ENCODE peak calls at places on chromosomes 3 and 15, in four cellular contexts. One of them, this sample, is unnamed.

GRCh38 chr3:57274845-57275244 is 17.6 kb downstream of the ASB14 start:
- DNase-seq in NT2/D1: no peak
- DNase-seq in astrocyte of the spinal cord: no peak
- DNase-seq in kidney epithelial cell: no peak
- DNase-seq in this sample: no peak

GRCh38 chr15:37824717-37825382 is 109.6 kb upstream of the TMCO5A start:
- DNase-seq in NT2/D1: peak
- DNase-seq in kidney epithelial cell: peak
- DNase-seq in astrocyte of the spinal cord: peak
- DNase-seq in this sample: peak

GRCh38 chr15:68684476-68684875 is 105.7 kb downstream of the CORO2B start:
- DNase-seq in kidney epithelial cell: no peak
- DNase-seq in astrocyte of the spinal cord: no peak
- DNase-seq in NT2/D1: no peak
- DNase-seq in this sample: no peak

GRCh38 chr15:85500729-85501128 is 120.3 kb downstream of the AKAP13 start:
- DNase-seq in kidney epithelial cell: no peak
- DNase-seq in NT2/D1: no peak
- DNase-seq in astrocyte of the spinal cord: no peak
- DNase-seq in this sample: no peak

GRCh38 chr3:43515970-43516369 is 105.8 kb downstream of the ANO10 start:
- DNase-seq in astrocyte of the spinal cord: no peak
- DNase-seq in kidney epithelial cell: no peak
- DNase-seq in NT2/D1: no peak
- DNase-seq in this sample: no peak

GRCh38 chr3:169769287-169770181 is at the start of gene ACTRT3:
- DNase-seq in astrocyte of the spinal cord: peak
- DNase-seq in NT2/D1: peak
- DNase-seq in kidney epithelial cell: no peak
- DNase-seq in this sample: no peak

GRCh38 chr15:59556405-59556804 is 55.2 kb upstream of the GCNT3 start:
- DNase-seq in astrocyte of the spinal cord: no peak
- DNase-seq in NT2/D1: no peak
- DNase-seq in kidney epithelial cell: no peak
- DNase-seq in this sample: no peak

GRCh38 chr3:125357032-125357658 is 18.0 kb downstream of the ZNF148 start:
- DNase-seq in kidney epithelial cell: no peak
- DNase-seq in astrocyte of the spinal cord: peak
- DNase-seq in NT2/D1: no peak
- DNase-seq in this sample: no peak

GRCh38 chr3:192887701-192888100 is 30.0 kb downstream of the MB21D2 start:
- DNase-seq in NT2/D1: no peak
- DNase-seq in kidney epithelial cell: no peak
- DNase-seq in astrocyte of the spinal cord: no peak
- DNase-seq in this sample: no peak

GRCh38 chr15:76340802-76341365 is 4.3 kb downstream of the ISL2 start:
- DNase-seq in astrocyte of the spinal cord: no peak
- DNase-seq in kidney epithelial cell: no peak
- DNase-seq in NT2/D1: no peak
- DNase-seq in this sample: no peak

GRCh38 chr3:127984241-127984975 is 67.8 kb upstream of the SEC61A1 start:
- DNase-seq in NT2/D1: no peak
- DNase-seq in astrocyte of the spinal cord: no peak
- DNase-seq in kidney epithelial cell: no peak
- DNase-seq in this sample: no peak

GRCh38 chr3:121974601-121975111 is 47.4 kb downstream of the ILDR1 start:
- DNase-seq in kidney epithelial cell: peak
- DNase-seq in NT2/D1: no peak
- DNase-seq in astrocyte of the spinal cord: no peak
- DNase-seq in this sample: no peak

GRCh38 chr3:195715583-195716266 is 5.1 kb upstream of the MUC20 start:
- DNase-seq in astrocyte of the spinal cord: no peak
- DNase-seq in NT2/D1: no peak
- DNase-seq in kidney epithelial cell: peak
- DNase-seq in this sample: no peak

GRCh38 chr3:11154953-11155325 is 646 bp downstream of the HRH1 start:
- DNase-seq in astrocyte of the spinal cord: peak
- DNase-seq in kidney epithelial cell: no peak
- DNase-seq in NT2/D1: no peak
- DNase-seq in this sample: no peak

GRCh38 chr15:89089316-89090230 is 1.3 kb downstream of the ABHD2 start:
- DNase-seq in astrocyte of the spinal cord: no peak
- DNase-seq in NT2/D1: no peak
- DNase-seq in kidney epithelial cell: no peak
- DNase-seq in this sample: no peak

GRCh38 chr15:89472785-89473256 is 23.6 kb downstream of the RHCG start:
- DNase-seq in kidney epithelial cell: no peak
- DNase-seq in NT2/D1: peak
- DNase-seq in astrocyte of the spinal cord: peak
- DNase-seq in this sample: no peak

GRCh38 chr3:29646042-29646441 is 365.2 kb downstream of the RBMS3 start:
- DNase-seq in NT2/D1: no peak
- DNase-seq in astrocyte of the spinal cord: no peak
- DNase-seq in kidney epithelial cell: no peak
- DNase-seq in this sample: no peak

GRCh38 chr3:18426597-18426996 is 1.5 kb upstream of the SATB1 start:
- DNase-seq in astrocyte of the spinal cord: no peak
- DNase-seq in NT2/D1: no peak
- DNase-seq in kidney epithelial cell: no peak
- DNase-seq in this sample: no peak

GRCh38 chr15:94327356-94327936 is 96.1 kb downstream of the MCTP2 start:
- DNase-seq in astrocyte of the spinal cord: peak
- DNase-seq in kidney epithelial cell: no peak
- DNase-seq in NT2/D1: no peak
- DNase-seq in this sample: peak

GRCh38 chr15:98906712-98907083 is 100.9 kb downstream of the PGPEP1L start:
- DNase-seq in NT2/D1: no peak
- DNase-seq in astrocyte of the spinal cord: no peak
- DNase-seq in kidney epithelial cell: no peak
- DNase-seq in this sample: no peak

GRCh38 chr3:31405515-31405914 is 127.2 kb upstream of the STT3B start:
- DNase-seq in astrocyte of the spinal cord: no peak
- DNase-seq in kidney epithelial cell: no peak
- DNase-seq in NT2/D1: no peak
- DNase-seq in this sample: no peak

GRCh38 chr3:157294444-157294843 is 134.5 kb upstream of the CCNL1 start:
- DNase-seq in NT2/D1: no peak
- DNase-seq in astrocyte of the spinal cord: no peak
- DNase-seq in kidney epithelial cell: no peak
- DNase-seq in this sample: no peak

GRCh38 chr3:193563429-193563828 is 8.7 kb upstream of the ATP13A4 start:
- DNase-seq in NT2/D1: no peak
- DNase-seq in kidney epithelial cell: no peak
- DNase-seq in astrocyte of the spinal cord: no peak
- DNase-seq in this sample: no peak

GRCh38 chr15:92069308-92070244 is 216.1 kb downstream of the SLCO3A1 start:
- DNase-seq in kidney epithelial cell: peak
- DNase-seq in astrocyte of the spinal cord: peak
- DNase-seq in NT2/D1: no peak
- DNase-seq in this sample: peak

GRCh38 chr15:79640206-79640605 is 208.1 kb downstream of the MINAR1 start:
- DNase-seq in astrocyte of the spinal cord: peak
- DNase-seq in NT2/D1: no peak
- DNase-seq in kidney epithelial cell: peak
- DNase-seq in this sample: peak

GRCh38 chr3:170602556-170602955 is 16.7 kb upstream of the SLC7A14 start:
- DNase-seq in NT2/D1: no peak
- DNase-seq in kidney epithelial cell: no peak
- DNase-seq in astrocyte of the spinal cord: no peak
- DNase-seq in this sample: no peak

GRCh38 chr15:41661078-41661528 is 898 bp downstream of the MGA start:
- DNase-seq in astrocyte of the spinal cord: no peak
- DNase-seq in kidney epithelial cell: no peak
- DNase-seq in NT2/D1: no peak
- DNase-seq in this sample: no peak

GRCh38 chr3:106452096-106452495 is 583.3 kb upstream of the CBLB start:
- DNase-seq in astrocyte of the spinal cord: no peak
- DNase-seq in kidney epithelial cell: no peak
- DNase-seq in NT2/D1: no peak
- DNase-seq in this sample: no peak
- H3K4me3 ChIP-seq in astrocyte of the spinal cord: no peak
- H3K4me3 ChIP-seq in kidney epithelial cell: no peak
- H3K4me3 ChIP-seq in NT2/D1: no peak
- H3K4me3 ChIP-seq in this sample: no peak

DNA sequence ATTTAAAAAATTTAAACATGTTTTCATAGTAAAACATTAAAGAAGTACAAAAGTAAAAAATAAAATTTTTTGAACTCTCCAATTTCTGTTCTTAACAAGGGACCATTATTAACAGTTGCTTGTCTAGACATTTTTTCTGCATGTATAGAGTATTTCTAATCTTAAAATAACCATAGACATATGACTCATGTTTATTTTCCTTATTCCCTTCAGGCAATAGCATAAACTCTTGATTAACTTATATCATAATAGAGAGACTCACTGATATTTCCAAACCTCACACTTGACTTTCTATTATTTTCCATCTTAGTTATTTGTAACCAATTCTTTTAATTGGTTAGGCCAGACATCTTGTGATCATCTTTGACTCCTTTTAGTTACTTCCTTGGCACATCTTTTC is 325.6 kb upstream of the SOX14 start:
- DNase-seq in NT2/D1: no peak
- DNase-seq in astrocyte of the spinal cord: no peak
- DNase-seq in kidney epithelial cell: no peak
- DNase-seq in this sample: no peak
- H3K4me3 ChIP-seq in NT2/D1: no peak
- H3K4me3 ChIP-seq in astrocyte of the spinal cord: no peak
- H3K4me3 ChIP-seq in kidney epithelial cell: no peak
- H3K4me3 ChIP-seq in this sample: no peak

GRCh38 chr3:134330895-134331810 is 43.1 kb downstream of the AMOTL2 start:
- DNase-seq in kidney epithelial cell: no peak
- DNase-seq in NT2/D1: peak
- DNase-seq in astrocyte of the spinal cord: peak
- DNase-seq in this sample: no peak
- H3K4me3 ChIP-seq in kidney epithelial cell: no peak
- H3K4me3 ChIP-seq in NT2/D1: no peak
- H3K4me3 ChIP-seq in astrocyte of the spinal cord: no peak
- H3K4me3 ChIP-seq in this sample: no peak

DNA sequence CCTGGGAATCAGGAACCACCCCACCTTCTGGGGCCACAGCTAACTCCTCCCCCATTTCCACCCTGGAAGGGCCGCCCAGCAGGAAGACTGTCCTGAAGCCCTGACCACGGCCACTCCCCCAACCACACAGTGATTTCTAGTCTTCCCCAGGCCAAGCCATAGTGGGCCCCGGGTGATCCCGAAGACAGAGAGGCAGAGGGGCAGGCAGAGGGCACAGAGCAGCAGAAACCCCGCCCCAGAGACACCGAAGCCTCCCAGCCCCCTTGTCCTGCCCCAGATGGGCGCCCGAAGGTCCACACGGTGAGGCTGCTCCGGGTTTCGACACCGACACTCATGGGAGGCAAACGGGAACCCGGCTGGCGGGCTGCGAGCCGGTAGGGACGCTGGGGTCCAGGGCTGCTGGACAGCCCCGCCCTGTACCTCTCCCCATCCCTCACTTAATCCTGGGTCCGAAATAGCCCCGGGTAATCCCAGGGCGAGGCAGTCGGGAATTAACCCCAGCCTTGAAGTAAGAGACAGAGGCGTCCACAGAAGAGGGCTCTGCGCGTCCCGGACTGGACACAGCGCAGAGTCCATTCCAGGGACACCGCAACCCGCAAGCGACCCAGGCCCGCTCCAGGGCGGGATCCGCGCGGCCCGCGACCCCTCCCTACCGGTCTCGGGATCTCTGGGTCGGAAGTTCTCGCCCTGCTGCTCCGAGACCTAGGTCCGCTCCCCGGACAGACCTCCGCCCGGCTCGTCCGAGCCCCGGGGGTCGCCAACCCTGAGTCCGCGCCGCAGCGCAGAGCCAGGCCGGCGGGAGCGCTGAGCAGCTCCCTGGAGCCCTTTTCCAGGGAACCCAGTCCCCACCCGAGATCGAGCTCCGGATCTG is 138.2 kb downstream of the NUP210 start:
- DNase-seq in NT2/D1: no peak
- DNase-seq in kidney epithelial cell: no peak
- DNase-seq in astrocyte of the spinal cord: no peak
- DNase-seq in this sample: no peak
- H3K4me3 ChIP-seq in NT2/D1: peak
- H3K4me3 ChIP-seq in kidney epithelial cell: peak
- H3K4me3 ChIP-seq in astrocyte of the spinal cord: no peak
- H3K4me3 ChIP-seq in this sample: no peak

DNA sequence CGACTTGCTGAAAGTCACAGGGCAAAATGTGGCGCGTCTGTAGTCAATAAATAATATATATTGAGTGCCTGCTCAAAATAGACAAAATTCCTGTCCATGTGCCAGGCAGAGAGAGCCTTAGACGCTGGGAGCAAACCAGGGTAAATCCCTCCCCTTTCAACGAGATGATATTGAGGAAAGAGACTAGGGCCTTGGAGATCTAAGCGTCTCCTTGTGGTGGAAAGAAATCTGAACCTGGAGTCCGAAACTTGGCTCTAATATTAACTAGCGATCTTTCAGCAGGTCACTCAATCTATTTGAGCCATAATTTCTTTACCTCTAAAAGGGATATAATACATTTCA is 348 bp upstream of the DPP8 start:
- DNase-seq in astrocyte of the spinal cord: no peak
- DNase-seq in kidney epithelial cell: no peak
- DNase-seq in NT2/D1: no peak
- DNase-seq in this sample: no peak
- H3K4me3 ChIP-seq in astrocyte of the spinal cord: peak
- H3K4me3 ChIP-seq in kidney epithelial cell: peak
- H3K4me3 ChIP-seq in NT2/D1: peak
- H3K4me3 ChIP-seq in this sample: peak

DNA sequence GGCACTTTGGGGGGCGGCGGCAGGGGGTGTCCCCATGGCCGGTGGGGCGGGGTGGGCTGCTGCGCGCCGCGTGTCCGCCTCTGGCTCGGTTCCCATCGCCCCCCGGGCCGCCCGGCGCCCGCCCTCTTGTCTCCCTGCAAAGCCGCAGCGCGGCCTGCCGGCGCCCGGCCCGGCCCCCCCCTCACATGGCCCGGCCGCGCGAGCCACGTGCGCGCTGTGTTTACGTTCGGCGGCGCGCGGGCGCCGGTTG is 492 bp downstream of the NR1D2 start:
- DNase-seq in NT2/D1: no peak
- DNase-seq in astrocyte of the spinal cord: no peak
- DNase-seq in kidney epithelial cell: no peak
- DNase-seq in this sample: no peak
- H3K4me3 ChIP-seq in NT2/D1: peak
- H3K4me3 ChIP-seq in astrocyte of the spinal cord: peak
- H3K4me3 ChIP-seq in kidney epithelial cell: peak
- H3K4me3 ChIP-seq in this sample: peak

DNA sequence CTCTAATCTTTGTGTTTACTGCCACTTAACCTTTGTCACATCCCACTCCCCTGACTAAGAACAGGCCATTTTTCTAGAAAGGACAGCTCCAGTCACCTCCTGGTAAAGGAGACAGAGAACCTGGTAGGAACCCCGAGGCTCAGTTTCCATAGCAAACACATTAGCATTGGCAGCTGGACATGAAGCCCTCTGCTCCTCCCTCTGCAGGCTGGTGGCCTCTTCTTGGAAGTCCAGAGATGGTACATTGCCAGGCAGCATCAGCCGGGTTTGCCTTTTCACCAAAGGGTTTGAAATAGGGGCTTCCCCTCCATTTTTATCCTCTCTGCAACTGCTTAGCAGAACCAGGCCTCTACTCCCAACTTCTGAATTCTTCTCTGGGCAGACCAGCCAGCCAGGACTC is 213.4 kb upstream of the SEMA6D start:
- DNase-seq in NT2/D1: no peak
- DNase-seq in astrocyte of the spinal cord: no peak
- DNase-seq in kidney epithelial cell: no peak
- DNase-seq in this sample: no peak
- H3K4me3 ChIP-seq in NT2/D1: no peak
- H3K4me3 ChIP-seq in astrocyte of the spinal cord: no peak
- H3K4me3 ChIP-seq in kidney epithelial cell: no peak
- H3K4me3 ChIP-seq in this sample: no peak

This sample was measured in skeletal muscle cell.